ENCODE peak calls at places on chromosomes 12 and 14, in six cellular contexts. B is Calu3, O is EL, A is HL-60, V is activated T-cell treated with anti-CD3 and anti-CD28 coated beads for 1 hour, E is cardiac fibroblast. M is an unnamed sample.

GRCh38 chr12:39426636-39427245 is 16.2 kb downstream of the KIF21A start:
- DNase-seq in B (no peak), O (peak), A (no peak), V (no peak), E (peak), M (peak)

GRCh38 chr12:95908573-95908972 is 33.8 kb downstream of the CCDC38 start:
- DNase-seq in B (no peak), O (peak), A (no peak), V (no peak), E (peak), M (peak)

GRCh38 chr12:52975204-52975603 is 26.3 kb downstream of the KRT18 start:
- DNase-seq in B (no peak), O (peak), A (no peak), V (no peak), E (peak), M (no peak)

GRCh38 chr14:96455588-96455987 is 46.6 kb upstream of the PAPOLA start:
- DNase-seq in B (no peak), O (peak), A (no peak), V (no peak), E (no peak), M (no peak)

GRCh38 chr12:109115758-109116610 is at the start of gene ACACB:
- DNase-seq in B (no peak), O (no peak), A (no peak), V (no peak), E (no peak), M (no peak)

GRCh38 chr14:104429291-104429861 is 150.2 kb upstream of the C14orf180 start:
- DNase-seq in B (no peak), O (no peak), A (no peak), V (no peak), E (no peak), M (no peak)

GRCh38 chr12:70964867-70965469 is 44.4 kb upstream of the PTPRR start:
- DNase-seq in B (no peak), O (no peak), A (no peak), V (no peak), E (no peak), M (no peak)

GRCh38 chr12:31117203-31118011 is 43.7 kb downstream of the DDX11 start:
- DNase-seq in B (peak), O (peak), A (peak), V (peak), E (peak), M (no peak)

GRCh38 chr14:86675059-86675458 is 1145.1 kb downstream of the FLRT2 start:
- DNase-seq in B (no peak), O (no peak), A (no peak), V (no peak), E (no peak), M (no peak)

GRCh38 chr12:114799574-114800487 is 115.9 kb upstream of the TBX3 start:
- DNase-seq in B (no peak), O (peak), A (no peak), V (no peak), E (peak), M (peak)

GRCh38 chr12:96658075-96658474 is 168.7 kb downstream of the CFAP54 start:
- DNase-seq in B (no peak), O (no peak), A (peak), V (no peak), E (no peak), M (no peak)

GRCh38 chr14:54805080-54805479 is 97.5 kb downstream of the GCH1 start:
- DNase-seq in B (no peak), O (no peak), A (no peak), V (no peak), E (peak), M (no peak)

GRCh38 chr12:109943811-109944210 is 43.7 kb downstream of the TCHP start:
- DNase-seq in B (no peak), O (peak), A (no peak), V (no peak), E (no peak), M (no peak)

GRCh38 chr12:30622509-30622908 is 73.2 kb downstream of the IPO8 start:
- DNase-seq in B (no peak), O (peak), A (no peak), V (no peak), E (peak), M (peak)

GRCh38 chr12:54071942-54072341 is 18.3 kb downstream of the HOXC4 start:
- DNase-seq in B (no peak), O (no peak), A (no peak), V (no peak), E (no peak), M (no peak)